ENCODE peak calls at places on chromosomes 1 and 21, in ten cellular contexts. Q, Y, J, L, N, V, K, P, I and F are unnamed samples.

GRCh38 chr1:201583663-201584062 is 44.7 kb downstream of the NAV1 start:
- DNase-seq in N (no peak), P (no peak), K (no peak), J (no peak), Q (no peak), L (no peak), V (no peak), I (no peak), Y (no peak), F (peak; percentile 11)

GRCh38 chr1:46749921-46750404 is 31.0 kb upstream of the EFCAB14 start:
- DNase-seq in V (peak; percentile 91), K (no peak), P (peak; percentile 56), Q (no peak), N (no peak), J (no peak), I (no peak), L (no peak), Y (no peak), F (no peak)

GRCh38 chr1:98119793-98120192 is 199.0 kb upstream of the DPYD start:
- DNase-seq in I (no peak), Y (no peak), V (no peak), P (no peak), J (no peak), L (no peak), N (no peak), K (no peak), Q (peak; percentile 27), F (no peak)

GRCh38 chr1:18936814-18937481 is 19.5 kb downstream of the IFFO2 start:
- DNase-seq in K (no peak), J (no peak), N (no peak), V (no peak), Y (no peak), I (peak; percentile 89), P (no peak), L (no peak), Q (no peak), F (peak; percentile 61)

GRCh38 chr1:17279001-17279830 is 28.8 kb upstream of the PADI4 start:
- DNase-seq in N (no peak), V (no peak), L (no peak), P (no peak), I (no peak), K (no peak), Y (peak; percentile 30), J (no peak), Q (no peak), F (peak; percentile 47)

GRCh38 chr21:30981403-30981802 is 56.9 kb downstream of the KRTAP19-8 start:
- DNase-seq in K (no peak), J (no peak), P (no peak), Q (no peak), I (no peak), L (no peak), N (no peak), Y (no peak), V (no peak), F (no peak)

GRCh38 chr1:110610084-110610483 is 3.9 kb upstream of the KCNA2 start:
- DNase-seq in L (peak; percentile 26), Y (no peak), K (no peak), P (no peak), Q (no peak), I (no peak), N (no peak), V (no peak), J (no peak), F (no peak)

GRCh38 chr1:212291505-212292134 is 6.4 kb downstream of the PPP2R5A start:
- DNase-seq in P (peak; percentile 9), V (no peak), N (peak; percentile 27), J (peak; percentile 62), Y (no peak), Q (no peak), I (peak; percentile 50), K (no peak), L (no peak), F (no peak)

GRCh38 chr21:42931560-42932235 is 6.3 kb upstream of the ERVH48-1 start:
- DNase-seq in J (no peak), L (no peak), N (no peak), V (no peak), I (no peak), P (no peak), K (no peak), Y (no peak), Q (no peak), F (peak; percentile 28)

GRCh38 chr21:33011462-33011861 is 14.3 kb upstream of the OLIG2 start:
- DNase-seq in Q (no peak), K (no peak), I (peak; percentile 57), Y (no peak), V (no peak), L (no peak), J (no peak), N (peak; percentile 18), P (no peak), F (no peak)

GRCh38 chr1:86616871-86617270 is 70.0 kb downstream of the CLCA4 start:
- DNase-seq in K (peak; percentile 36), J (no peak), N (no peak), L (no peak), I (no peak), Y (no peak), Q (no peak), P (no peak), V (no peak), F (no peak)

GRCh38 chr1:171801395-171801990 is 20.0 kb downstream of the METTL13 start:
- DNase-seq in J (peak; percentile 51), Y (no peak), P (peak; percentile 15), Q (no peak), K (no peak), N (no peak), I (peak; percentile 37), L (no peak), V (no peak), F (no peak)

GRCh38 chr1:110069302-110070281 is 880 bp downstream of the ALX3 start:
- DNase-seq in Q (no peak), P (no peak), L (no peak), N (no peak), I (no peak), K (no peak), J (no peak), Y (no peak), V (no peak), F (peak; percentile 74)

GRCh38 chr1:58748625-58749198 is 35.1 kb downstream of the JUN start:
- DNase-seq in Q (no peak), I (no peak), V (no peak), L (no peak), N (no peak), Y (no peak), P (no peak), J (no peak), K (no peak), F (no peak)

GRCh38 chr1:160624464-160624863 is 22.4 kb downstream of the SLAMF1 start:
- DNase-seq in Q (no peak), L (no peak), Y (no peak), I (no peak), K (no peak), P (no peak), N (no peak), J (no peak), V (no peak), F (no peak)

GRCh38 chr1:160625725-160626498 is 20.9 kb downstream of the SLAMF1 start:
- DNase-seq in V (peak; percentile 55), J (no peak), K (no peak), Y (no peak), N (no peak), I (no peak), L (no peak), P (no peak), Q (no peak), F (no peak)

GRCh38 chr1:160625321-160625720 is 21.5 kb downstream of the SLAMF1 start:
- DNase-seq in L (no peak), P (no peak), N (no peak), V (no peak), Y (no peak), K (no peak), I (no peak), Q (no peak), J (no peak), F (no peak)

GRCh38 chr1:160628799-160629263 is 18.0 kb downstream of the SLAMF1 start:
- DNase-seq in N (no peak), P (no peak), L (no peak), Y (no peak), Q (no peak), J (no peak), K (no peak), V (no peak), I (no peak), F (no peak)

GRCh38 chr1:160626560-160627342 is 20.1 kb downstream of the SLAMF1 start:
- DNase-seq in Y (no peak), L (no peak), J (no peak), P (no peak), I (no peak), K (no peak), N (no peak), V (peak; percentile 60), Q (no peak), F (no peak)
- TF ChIP-seq POLR2AphosphoS5 in Y (no peak), L (no peak), J (no peak), P (no peak), I (no peak), K (no peak), N (no peak), V (no peak), Q (no peak), F (no peak)

DNA sequence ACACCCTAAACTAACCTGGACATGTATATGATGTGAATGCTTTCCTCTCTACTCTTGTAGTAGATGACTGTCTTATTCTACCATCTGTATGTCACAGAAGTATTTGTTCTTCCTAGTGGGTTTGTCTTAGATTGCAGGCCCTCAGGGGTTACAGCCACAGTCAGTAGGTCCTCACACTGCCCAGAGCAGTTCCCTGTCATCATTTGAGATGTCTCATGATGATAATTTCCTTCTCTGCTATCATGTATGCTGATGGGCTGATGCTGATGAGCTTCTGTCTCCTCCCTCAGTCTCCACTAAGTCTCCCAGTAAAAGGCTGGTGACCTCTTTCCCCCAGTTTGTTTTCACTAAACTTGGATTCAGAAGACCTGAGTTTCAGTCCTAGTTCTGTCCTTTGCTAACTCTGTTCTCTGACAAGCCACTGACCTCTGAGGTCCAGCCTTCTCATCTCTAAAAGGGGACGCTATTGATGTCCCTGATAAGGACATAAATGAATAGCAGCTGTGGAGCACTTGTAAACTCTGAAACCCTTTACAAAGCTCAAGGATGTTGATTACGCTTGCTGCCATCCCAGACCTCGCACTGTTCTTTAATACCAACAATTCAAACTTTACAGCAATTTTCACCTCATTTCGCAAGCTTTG is 3.1 kb upstream of the ETV3 start:
- DNase-seq in K (no peak), P (no peak), L (no peak), N (no peak), V (no peak), I (no peak), J (no peak), Q (no peak), Y (no peak), F (no peak)
- TF ChIP-seq CTCF in K (no peak), P (no peak), L (no peak), N (no peak), V (no peak), I (no peak), J (no peak), Q (no peak), Y (no peak), F (no peak)

GRCh38 chr1:174194451-174194850 is 35.1 kb downstream of the RABGAP1L start:
- DNase-seq in Y (no peak), K (no peak), L (no peak), I (no peak), V (no peak), P (no peak), J (no peak), N (no peak), Q (no peak), F (no peak)
- H3K4me1 ChIP-seq in Y (no peaks in the 10 kb centered on the region), K (peaks cover 4% of the 10 kb centered on the region), L (peaks cover 4% of the 10 kb centered on the region), I (peaks cover 9% of the 10 kb centered on the region), V (peaks cover 27% of the 10 kb centered on the region), P (no peaks in the 10 kb centered on the region), J (no peaks in the 10 kb centered on the region), N (no peaks in the 10 kb centered on the region), Q (no peaks in the 10 kb centered on the region), F (peaks cover 3% of the 10 kb centered on the region)

GRCh38 chr1:6471086-6471841 is 5.3 kb upstream of the TNFRSF25 start:
- DNase-seq in Q (peak; percentile 86), K (peak; percentile 90), P (no peak), I (no peak), J (no peak), L (no peak), N (peak; percentile 58), V (no peak), Y (no peak), F (no peak)
- TF ChIP-seq POLR2AphosphoS5 in Q (no peak), K (peak; percentile 68), P (no peak), I (no peak), J (no peak), L (no peak), N (peak; percentile 78), V (no peak), Y (no peak), F (no peak)